ENCODE peak calls at places on chromosomes 16 and 17, in six cellular contexts. O is H9, F is IMR-90, L is mesenchymal stem cell, B is trophoblast cell, E is H1. W is an unnamed sample.

GRCh38 chr17:74080936-74081335 is 122.5 kb upstream of the RPL38 start:
- DNase-seq in E (no peak), O (no peak), F (no peak), B (no peak), L (no peak), W (no peak)

GRCh38 chr16:17467923-17468540 is 2.7 kb downstream of the XYLT1 start:
- DNase-seq in B (peak; percentile 47), E (peak; percentile 72), L (no peak), F (peak; percentile 69), O (peak; percentile 78), W (peak; percentile 59)

GRCh38 chr17:39963826-39964225 is 1.0 kb downstream of the GSDMA start:
- DNase-seq in F (no peak), E (no peak), O (no peak), B (peak; percentile 20), L (no peak), W (no peak)

GRCh38 chr17:44011876-44012275 is 2.9 kb downstream of the TMEM101 start:
- DNase-seq in O (no peak), E (no peak), L (no peak), F (no peak), B (no peak), W (no peak)

GRCh38 chr16:56481468-56482112 is 30.2 kb downstream of the OGFOD1 start:
- DNase-seq in O (no peak), E (no peak), B (no peak), L (no peak), F (peak; percentile 40), W (no peak)

GRCh38 chr17:17837966-17838962 is 1.5 kb upstream of the SREBF1 start:
- DNase-seq in B (peak; percentile 70), L (peak; percentile 81), F (peak; percentile 24), O (peak; percentile 93), E (peak; percentile 72), W (no peak)

GRCh38 chr17:80421381-80422090 is 6.6 kb downstream of the ENDOV start:
- DNase-seq in L (no peak), E (peak; percentile 43), F (no peak), B (peak; percentile 51), O (no peak), W (no peak)

GRCh38 chr16:59633996-59634579 is 900.0 kb upstream of the GOT2 start:
- DNase-seq in B (peak; percentile 9), F (peak; percentile 83), L (peak; percentile 64), O (no peak), E (no peak), W (no peak)

GRCh38 chr16:10667239-10667638 is 27.5 kb downstream of the TEKT5 start:
- DNase-seq in E (no peak), O (no peak), B (no peak), L (no peak), F (no peak), W (no peak)

GRCh38 chr16:30899794-30900193 is 3.4 kb downstream of the CTF1 start:
- DNase-seq in E (no peak), L (no peak), F (no peak), O (no peak), B (no peak), W (no peak)

GRCh38 chr16:30896203-30896889 is at the start of gene CTF1:
- DNase-seq in F (peak; percentile 89), E (peak; percentile 89), L (peak; percentile 90), O (peak; percentile 85), B (peak; percentile 69), W (peak; percentile 83)

GRCh38 chr16:30894540-30895368 is 877 bp upstream of the BCL7C start:
- DNase-seq in F (no peak), B (no peak), E (no peak), L (peak; percentile 3), O (no peak), W (no peak)

GRCh38 chr16:30895592-30896202 is 717 bp upstream of the CTF1 start:
- DNase-seq in E (no peak), F (no peak), O (no peak), L (no peak), B (no peak), W (no peak)

DNA sequence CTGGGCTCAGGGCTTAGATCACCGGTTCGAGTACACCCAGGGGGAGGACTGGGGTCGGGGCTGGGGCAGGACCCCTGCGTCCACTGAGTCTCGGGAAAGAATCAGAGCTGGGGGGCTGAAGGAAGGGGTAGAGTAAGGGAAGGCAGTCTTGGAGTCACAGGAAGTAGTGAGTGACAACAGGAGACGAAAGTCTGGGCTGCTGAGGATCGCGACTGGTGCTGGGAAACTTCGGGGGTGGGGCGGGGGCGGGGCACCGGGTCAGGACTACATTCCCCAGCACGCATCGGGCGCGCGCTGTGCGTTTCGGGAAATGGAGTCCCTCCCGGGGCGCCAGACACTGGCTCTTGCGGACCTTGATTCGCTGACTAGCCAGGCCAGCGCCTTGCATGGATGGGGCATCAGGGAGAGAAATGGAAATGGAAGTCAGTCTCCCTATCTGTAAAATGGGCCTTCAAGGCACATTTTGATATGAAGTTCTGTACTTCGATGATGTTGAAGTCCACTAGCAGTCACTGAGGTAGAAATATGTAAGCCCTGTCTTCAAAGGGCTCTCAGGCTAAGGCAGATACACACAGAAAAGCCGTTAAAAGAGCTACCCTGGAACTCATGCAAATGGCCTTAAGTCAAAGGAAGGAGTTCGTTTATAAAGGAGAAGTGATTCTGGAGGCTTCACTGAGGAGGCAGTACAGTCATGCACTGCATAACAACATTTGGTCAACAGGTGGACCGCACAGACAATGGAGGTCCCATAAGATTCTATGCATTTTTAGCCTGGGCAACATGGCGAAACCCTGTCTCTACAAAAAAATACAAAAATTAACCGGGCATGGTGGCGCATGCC is 696 bp downstream of the CTF1 start:
- DNase-seq in E (peak; percentile 86), B (peak; percentile 90), O (peak; percentile 96), F (peak; percentile 87), L (peak; percentile 96), W (peak; percentile 90)
- H3K4ac ChIP-seq in E (no peak overlapping the region), B (peak overlapping the region; percentile 83), O (no peak overlapping the region), F (peak overlapping the region; percentile 97), L (peak overlapping the region; percentile 94), W (no peak overlapping the region)

GRCh38 chr17:48718162-48718780 is 4.0 kb downstream of the PRAC1 start:
- DNase-seq in E (peak; percentile 63), O (no peak), L (peak; percentile 50), B (no peak), F (no peak), W (no peak)
- H2BK5ac ChIP-seq in E (no peak overlapping the region), O (no peak overlapping the region), L (no peak overlapping the region), B (no peak overlapping the region), F (no peak overlapping the region), W (no peak overlapping the region)

DNA sequence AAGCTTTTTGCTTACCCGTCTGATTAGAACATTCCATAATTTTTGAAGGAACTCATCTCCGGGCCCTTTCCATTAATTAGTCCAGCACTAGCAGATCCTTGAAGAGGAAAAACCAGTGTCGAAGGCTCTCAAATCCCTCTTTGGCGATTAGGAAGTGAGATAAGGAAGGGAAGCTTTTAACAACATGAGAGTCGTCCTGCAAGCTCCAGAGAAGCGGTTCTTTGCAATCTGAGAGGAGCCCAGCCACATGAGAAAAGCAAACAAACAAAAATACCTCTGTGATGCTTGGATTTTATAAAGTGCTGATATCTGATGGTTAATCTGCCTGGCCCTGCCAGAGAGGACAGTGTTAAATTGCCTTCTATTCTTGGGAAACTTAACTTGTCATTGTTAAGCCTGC is 339.8 kb upstream of the SALL1 start:
- DNase-seq in E (no peak), L (peak; percentile 5), F (no peak), O (no peak), B (no peak), W (no peak)
- H2AFZ ChIP-seq in E (no peak overlapping the region), L (no peak overlapping the region), F (no peak overlapping the region), O (no peak overlapping the region), B (no peak overlapping the region), W (no peak overlapping the region)

GRCh38 chr17:81665205-81666091 is 957 bp downstream of the OXLD1 start:
- DNase-seq in L (no peak), O (peak; percentile 35), E (no peak), B (no peak), F (peak; percentile 6), W (no peak)
- H3K4ac ChIP-seq in L (peak overlapping the region; percentile 71), O (no peak overlapping the region), E (peak overlapping the region; percentile 63), B (peak overlapping the region; percentile 56), F (peak overlapping the region; percentile 91), W (no peak overlapping the region)

GRCh38 chr16:4890686-4891085 is 43.4 kb downstream of the UBN1 start:
- DNase-seq in L (no peak), F (no peak), B (no peak), O (no peak), E (no peak), W (no peak)
- H2BK5ac ChIP-seq in L (no peak overlapping the region), F (no peak overlapping the region), B (no peak overlapping the region), O (no peak overlapping the region), E (no peak overlapping the region), W (peak overlapping the region; percentile 39)

DNA sequence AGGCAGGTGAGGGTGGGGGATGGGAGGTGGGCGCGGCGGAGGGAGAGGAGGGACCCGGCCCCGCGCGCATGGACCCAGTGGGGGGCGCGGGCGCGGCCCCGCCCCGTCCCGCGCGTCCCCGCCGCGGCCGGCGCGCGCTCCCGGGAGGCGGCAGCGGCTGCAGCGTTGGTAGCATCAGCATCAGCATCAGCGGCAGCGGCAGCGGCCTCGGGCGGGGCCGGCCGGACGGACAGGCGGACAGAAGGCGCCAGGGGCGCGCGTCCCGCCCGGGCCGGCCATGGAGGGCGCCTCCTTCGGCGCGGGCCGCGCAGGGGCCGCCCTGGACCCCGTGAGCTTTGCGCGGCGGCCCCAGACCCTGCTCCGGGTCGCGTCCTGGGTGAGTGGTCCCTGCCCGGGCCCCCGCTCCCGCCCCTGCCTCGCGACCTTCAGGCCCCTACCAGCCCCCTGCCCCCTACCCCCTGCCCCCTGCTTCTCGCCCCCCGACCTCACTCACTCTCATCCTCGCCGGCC is at the start of gene SYNGR3:
- DNase-seq in L (no peak), B (peak; percentile 37), O (no peak), F (no peak), E (peak; percentile 72), W (no peak)
- H2AFZ ChIP-seq in L (no peak within 1 kb of the TSS), B (peak within 1 kb of the TSS; percentile 3), O (no peak within 1 kb of the TSS), F (peak within 1 kb of the TSS; percentile 84), E (no peak within 1 kb of the TSS), W (peak within 1 kb of the TSS; percentile 87)

DNA sequence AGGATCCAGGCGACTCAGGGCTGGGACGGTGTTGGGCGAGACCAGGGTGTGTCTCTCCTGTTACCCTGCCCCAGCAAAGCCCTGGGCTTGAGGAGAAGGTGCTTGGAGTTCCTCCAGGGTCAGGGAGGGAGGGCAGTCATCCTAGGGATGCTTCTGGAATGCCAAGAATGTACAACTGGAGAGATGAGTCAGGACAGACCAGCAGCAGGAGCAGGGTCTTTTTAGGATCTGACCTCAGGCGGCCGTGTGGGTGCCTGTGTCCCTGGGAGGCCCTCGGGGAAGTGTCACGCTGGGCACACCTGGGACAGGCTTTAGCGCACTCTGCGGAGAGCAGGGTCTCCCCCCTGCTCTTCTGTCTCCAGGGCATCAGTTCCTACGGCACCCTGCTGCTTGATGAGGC is 8.2 kb upstream of the MTSS2 start:
- DNase-seq in B (peak; percentile 98), L (peak; percentile 75), O (peak; percentile 81), F (peak; percentile 78), E (no peak), W (no peak)
- H3K4ac ChIP-seq in B (peak overlapping the region; percentile 38), L (peak overlapping the region; percentile 83), O (no peak overlapping the region), F (peak overlapping the region; percentile 98), E (no peak overlapping the region), W (no peak overlapping the region)

DNA sequence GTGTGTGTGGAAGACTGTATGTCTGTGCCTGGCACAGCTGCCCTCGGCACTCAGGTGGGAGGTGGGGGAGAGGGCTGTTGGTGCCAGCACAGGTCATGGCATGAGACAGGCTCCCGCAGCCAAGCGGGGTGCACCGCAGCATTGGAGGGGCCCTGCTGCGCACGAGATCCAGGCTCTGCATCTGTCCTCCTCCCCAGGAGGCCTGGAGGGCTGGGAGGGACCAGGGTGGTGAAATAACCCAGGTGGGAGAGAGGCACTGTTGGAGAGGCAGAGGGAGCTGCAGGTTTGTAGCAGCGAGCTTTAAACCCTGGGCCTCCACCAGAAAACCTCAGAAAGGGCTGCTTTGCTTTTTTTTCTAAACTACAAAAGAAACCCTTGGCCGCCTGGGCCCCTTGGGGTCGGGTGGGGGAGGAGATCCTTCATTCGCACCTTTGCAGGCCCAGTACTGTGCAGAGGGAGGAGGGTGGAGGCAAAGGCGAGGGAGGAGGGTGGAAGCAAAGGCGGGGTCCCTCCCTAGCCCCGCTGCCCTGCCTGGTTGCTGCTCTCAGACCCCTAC is 241.7 kb downstream of the SEC14L1 start:
- DNase-seq in O (peak; percentile 60), E (no peak), L (no peak), B (no peak), F (no peak), W (no peak)
- H2BK5ac ChIP-seq in O (no peak overlapping the region), E (peak overlapping the region; percentile 89), L (no peak overlapping the region), B (peak overlapping the region; percentile 15), F (peak overlapping the region; percentile 86), W (peak overlapping the region; percentile 93)

W was measured in neuronal stem cell.